ENCODE peak calls at places on chromosomes 3 and 15, in eight cellular contexts. One of them, this sample, is unnamed.

GRCh38 chr15:89362203-89363101 is 27.8 kb upstream of the POLG start:
- DNase-seq in ovary: no peak
- DNase-seq in stimulated activated CD4-positive, alpha-beta T cell treated with anti-CD3 and anti-CD28 coated beads, Interleukin-2, amount 100 ng/mL, for 24 hours: no peak
- DNase-seq in fibroblast of gingiva: no peak
- DNase-seq in Peyer's patch: no peak
- DNase-seq in NCI-H2081: peak; percentile 86
- DNase-seq in activated T-helper 1 cell treated with anti-CD3 and anti-CD28 coated beads, Interleukin-2, amount 50 U/mL, for 16 hours: no peak
- DNase-seq in iris pigment epithelial cell: no peak
- DNase-seq in this sample: no peak

GRCh38 chr3:5213574-5213966 is 26.1 kb downstream of the EDEM1 start:
- DNase-seq in iris pigment epithelial cell: no peak
- DNase-seq in Peyer's patch: no peak
- DNase-seq in stimulated activated CD4-positive, alpha-beta T cell treated with anti-CD3 and anti-CD28 coated beads, Interleukin-2, amount 100 ng/mL, for 24 hours: no peak
- DNase-seq in ovary: no peak
- DNase-seq in NCI-H2081: no peak
- DNase-seq in activated T-helper 1 cell treated with anti-CD3 and anti-CD28 coated beads, Interleukin-2, amount 50 U/mL, for 16 hours: no peak
- DNase-seq in fibroblast of gingiva: no peak
- DNase-seq in this sample: peak; percentile 61

GRCh38 chr3:115615001-115615447 is 8.3 kb upstream of the GAP43 start:
- DNase-seq in ovary: no peak
- DNase-seq in activated T-helper 1 cell treated with anti-CD3 and anti-CD28 coated beads, Interleukin-2, amount 50 U/mL, for 16 hours: no peak
- DNase-seq in iris pigment epithelial cell: peak; percentile 40
- DNase-seq in fibroblast of gingiva: no peak
- DNase-seq in NCI-H2081: no peak
- DNase-seq in Peyer's patch: no peak
- DNase-seq in stimulated activated CD4-positive, alpha-beta T cell treated with anti-CD3 and anti-CD28 coated beads, Interleukin-2, amount 100 ng/mL, for 24 hours: no peak
- DNase-seq in this sample: peak; percentile 90

GRCh38 chr3:50226888-50227389 is 9.1 kb upstream of the GNAI2 start:
- DNase-seq in fibroblast of gingiva: peak; percentile 42
- DNase-seq in ovary: no peak
- DNase-seq in NCI-H2081: peak; percentile 59
- DNase-seq in stimulated activated CD4-positive, alpha-beta T cell treated with anti-CD3 and anti-CD28 coated beads, Interleukin-2, amount 100 ng/mL, for 24 hours: no peak
- DNase-seq in iris pigment epithelial cell: peak; percentile 42
- DNase-seq in Peyer's patch: peak; percentile 43
- DNase-seq in activated T-helper 1 cell treated with anti-CD3 and anti-CD28 coated beads, Interleukin-2, amount 50 U/mL, for 16 hours: no peak
- DNase-seq in this sample: no peak

GRCh38 chr15:88630141-88630721 is 8.6 kb upstream of the ISG20 start:
- DNase-seq in activated T-helper 1 cell treated with anti-CD3 and anti-CD28 coated beads, Interleukin-2, amount 50 U/mL, for 16 hours: no peak
- DNase-seq in stimulated activated CD4-positive, alpha-beta T cell treated with anti-CD3 and anti-CD28 coated beads, Interleukin-2, amount 100 ng/mL, for 24 hours: no peak
- DNase-seq in Peyer's patch: peak; percentile 59
- DNase-seq in fibroblast of gingiva: no peak
- DNase-seq in ovary: no peak
- DNase-seq in NCI-H2081: peak; percentile 34
- DNase-seq in iris pigment epithelial cell: peak; percentile 44
- DNase-seq in this sample: no peak

GRCh38 chr3:87595798-87596197 is 319.4 kb upstream of the POU1F1 start:
- DNase-seq in stimulated activated CD4-positive, alpha-beta T cell treated with anti-CD3 and anti-CD28 coated beads, Interleukin-2, amount 100 ng/mL, for 24 hours: no peak
- DNase-seq in NCI-H2081: no peak
- DNase-seq in fibroblast of gingiva: no peak
- DNase-seq in Peyer's patch: no peak
- DNase-seq in iris pigment epithelial cell: no peak
- DNase-seq in ovary: no peak
- DNase-seq in activated T-helper 1 cell treated with anti-CD3 and anti-CD28 coated beads, Interleukin-2, amount 50 U/mL, for 16 hours: no peak
- DNase-seq in this sample: no peak

GRCh38 chr3:134143828-134144390 is 106.8 kb downstream of the RYK start:
- DNase-seq in stimulated activated CD4-positive, alpha-beta T cell treated with anti-CD3 and anti-CD28 coated beads, Interleukin-2, amount 100 ng/mL, for 24 hours: no peak
- DNase-seq in activated T-helper 1 cell treated with anti-CD3 and anti-CD28 coated beads, Interleukin-2, amount 50 U/mL, for 16 hours: no peak
- DNase-seq in Peyer's patch: no peak
- DNase-seq in NCI-H2081: no peak
- DNase-seq in fibroblast of gingiva: no peak
- DNase-seq in iris pigment epithelial cell: no peak
- DNase-seq in ovary: no peak
- DNase-seq in this sample: no peak

GRCh38 chr15:29451201-29451781 is 181.7 kb upstream of the NSMCE3 start:
- DNase-seq in activated T-helper 1 cell treated with anti-CD3 and anti-CD28 coated beads, Interleukin-2, amount 50 U/mL, for 16 hours: no peak
- DNase-seq in NCI-H2081: no peak
- DNase-seq in iris pigment epithelial cell: no peak
- DNase-seq in Peyer's patch: no peak
- DNase-seq in fibroblast of gingiva: no peak
- DNase-seq in stimulated activated CD4-positive, alpha-beta T cell treated with anti-CD3 and anti-CD28 coated beads, Interleukin-2, amount 100 ng/mL, for 24 hours: no peak
- DNase-seq in ovary: no peak
- DNase-seq in this sample: peak; percentile 38

GRCh38 chr15:29139072-29139471 is 130.6 kb downstream of the NSMCE3 start:
- DNase-seq in ovary: no peak
- DNase-seq in activated T-helper 1 cell treated with anti-CD3 and anti-CD28 coated beads, Interleukin-2, amount 50 U/mL, for 16 hours: no peak
- DNase-seq in iris pigment epithelial cell: no peak
- DNase-seq in NCI-H2081: no peak
- DNase-seq in stimulated activated CD4-positive, alpha-beta T cell treated with anti-CD3 and anti-CD28 coated beads, Interleukin-2, amount 100 ng/mL, for 24 hours: no peak
- DNase-seq in fibroblast of gingiva: no peak
- DNase-seq in Peyer's patch: no peak
- DNase-seq in this sample: no peak

GRCh38 chr3:130969621-130970020 is 57.0 kb downstream of the ASTE1 start:
- DNase-seq in Peyer's patch: no peak
- DNase-seq in ovary: no peak
- DNase-seq in stimulated activated CD4-positive, alpha-beta T cell treated with anti-CD3 and anti-CD28 coated beads, Interleukin-2, amount 100 ng/mL, for 24 hours: no peak
- DNase-seq in fibroblast of gingiva: no peak
- DNase-seq in iris pigment epithelial cell: no peak
- DNase-seq in activated T-helper 1 cell treated with anti-CD3 and anti-CD28 coated beads, Interleukin-2, amount 50 U/mL, for 16 hours: no peak
- DNase-seq in NCI-H2081: no peak
- DNase-seq in this sample: no peak

GRCh38 chr15:70569718-70570231 is 193.6 kb downstream of the UACA start:
- DNase-seq in Peyer's patch: no peak
- DNase-seq in ovary: no peak
- DNase-seq in fibroblast of gingiva: no peak
- DNase-seq in stimulated activated CD4-positive, alpha-beta T cell treated with anti-CD3 and anti-CD28 coated beads, Interleukin-2, amount 100 ng/mL, for 24 hours: no peak
- DNase-seq in iris pigment epithelial cell: peak; percentile 63
- DNase-seq in activated T-helper 1 cell treated with anti-CD3 and anti-CD28 coated beads, Interleukin-2, amount 50 U/mL, for 16 hours: no peak
- DNase-seq in NCI-H2081: no peak
- DNase-seq in this sample: no peak

GRCh38 chr3:138444104-138444503 is 9.7 kb downstream of the ESYT3 start:
- DNase-seq in iris pigment epithelial cell: no peak
- DNase-seq in activated T-helper 1 cell treated with anti-CD3 and anti-CD28 coated beads, Interleukin-2, amount 50 U/mL, for 16 hours: no peak
- DNase-seq in NCI-H2081: no peak
- DNase-seq in Peyer's patch: no peak
- DNase-seq in stimulated activated CD4-positive, alpha-beta T cell treated with anti-CD3 and anti-CD28 coated beads, Interleukin-2, amount 100 ng/mL, for 24 hours: no peak
- DNase-seq in ovary: no peak
- DNase-seq in fibroblast of gingiva: no peak
- DNase-seq in this sample: no peak

GRCh38 chr3:42214565-42215283 is 51.3 kb downstream of the CCK start:
- DNase-seq in activated T-helper 1 cell treated with anti-CD3 and anti-CD28 coated beads, Interleukin-2, amount 50 U/mL, for 16 hours: no peak
- DNase-seq in iris pigment epithelial cell: peak; percentile 35
- DNase-seq in ovary: no peak
- DNase-seq in NCI-H2081: no peak
- DNase-seq in fibroblast of gingiva: no peak
- DNase-seq in Peyer's patch: no peak
- DNase-seq in stimulated activated CD4-positive, alpha-beta T cell treated with anti-CD3 and anti-CD28 coated beads, Interleukin-2, amount 100 ng/mL, for 24 hours: no peak
- DNase-seq in this sample: no peak

GRCh38 chr3:125110016-125110875 is 54.4 kb upstream of the HEG1 start:
- DNase-seq in Peyer's patch: no peak
- DNase-seq in iris pigment epithelial cell: peak; percentile 98
- DNase-seq in activated T-helper 1 cell treated with anti-CD3 and anti-CD28 coated beads, Interleukin-2, amount 50 U/mL, for 16 hours: no peak
- DNase-seq in stimulated activated CD4-positive, alpha-beta T cell treated with anti-CD3 and anti-CD28 coated beads, Interleukin-2, amount 100 ng/mL, for 24 hours: no peak
- DNase-seq in NCI-H2081: no peak
- DNase-seq in fibroblast of gingiva: peak; percentile 83
- DNase-seq in ovary: no peak
- DNase-seq in this sample: no peak

GRCh38 chr3:26236991-26237682 is 385.4 kb upstream of the LRRC3B start:
- DNase-seq in Peyer's patch: no peak
- DNase-seq in stimulated activated CD4-positive, alpha-beta T cell treated with anti-CD3 and anti-CD28 coated beads, Interleukin-2, amount 100 ng/mL, for 24 hours: no peak
- DNase-seq in iris pigment epithelial cell: no peak
- DNase-seq in fibroblast of gingiva: no peak
- DNase-seq in activated T-helper 1 cell treated with anti-CD3 and anti-CD28 coated beads, Interleukin-2, amount 50 U/mL, for 16 hours: no peak
- DNase-seq in ovary: no peak
- DNase-seq in NCI-H2081: no peak
- DNase-seq in this sample: no peak

This sample was measured in iPS DF 19.7.